ENCODE peak calls at places on chromosomes 1 and 21, in six cellular contexts. One of them, this sample, is unnamed.

GRCh38 chr1:202683029-202683428 is 27.2 kb downstream of the SYT2 start:
- DNase-seq in fibroblast of mammary gland: no peak
- DNase-seq in NCI-H1105 treated with DMSO at 0.1 percent for 48 hours: no peak
- DNase-seq in fibroblast of lung: no peak
- DNase-seq in amniotic stem cell: no peak
- DNase-seq in T-helper 1 cell: no peak
- DNase-seq in this sample: no peak

GRCh38 chr1:4745560-4745959 is 91.2 kb downstream of the AJAP1 start:
- DNase-seq in fibroblast of mammary gland: no peak
- DNase-seq in NCI-H1105 treated with DMSO at 0.1 percent for 48 hours: no peak
- DNase-seq in fibroblast of lung: no peak
- DNase-seq in amniotic stem cell: no peak
- DNase-seq in T-helper 1 cell: no peak
- DNase-seq in this sample: no peak

GRCh38 chr1:40141878-40142535 is 19.2 kb upstream of the RLF start:
- DNase-seq in fibroblast of mammary gland: no peak
- DNase-seq in NCI-H1105 treated with DMSO at 0.1 percent for 48 hours: no peak
- DNase-seq in fibroblast of lung: no peak
- DNase-seq in amniotic stem cell: no peak
- DNase-seq in T-helper 1 cell: no peak
- DNase-seq in this sample: no peak

GRCh38 chr1:78490861-78491310 is at the start of gene PTGFR:
- DNase-seq in fibroblast of mammary gland: peak; percentile 40
- DNase-seq in NCI-H1105 treated with DMSO at 0.1 percent for 48 hours: peak; percentile 66
- DNase-seq in fibroblast of lung: peak; percentile 27
- DNase-seq in amniotic stem cell: peak; percentile 22
- DNase-seq in T-helper 1 cell: no peak
- DNase-seq in this sample: no peak

GRCh38 chr1:163069142-163069541 is at the start of gene RGS4:
- DNase-seq in fibroblast of mammary gland: peak; percentile 97
- DNase-seq in NCI-H1105 treated with DMSO at 0.1 percent for 48 hours: no peak
- DNase-seq in fibroblast of lung: peak; percentile 97
- DNase-seq in amniotic stem cell: peak; percentile 97
- DNase-seq in T-helper 1 cell: no peak
- DNase-seq in this sample: peak; percentile 75

GRCh38 chr1:245153645-245154428 is 948 bp upstream of the KIF26B start:
- DNase-seq in fibroblast of mammary gland: no peak
- DNase-seq in NCI-H1105 treated with DMSO at 0.1 percent for 48 hours: peak; percentile 7
- DNase-seq in fibroblast of lung: no peak
- DNase-seq in amniotic stem cell: no peak
- DNase-seq in T-helper 1 cell: no peak
- DNase-seq in this sample: no peak

GRCh38 chr21:45301521-45302081 is 13.9 kb upstream of the POFUT2 start:
- DNase-seq in fibroblast of mammary gland: no peak
- DNase-seq in NCI-H1105 treated with DMSO at 0.1 percent for 48 hours: no peak
- DNase-seq in fibroblast of lung: no peak
- DNase-seq in amniotic stem cell: no peak
- DNase-seq in T-helper 1 cell: peak; percentile 9
- DNase-seq in this sample: no peak

GRCh38 chr1:8022395-8023286 is 3.5 kb downstream of the ERRFI1 start:
- DNase-seq in fibroblast of mammary gland: no peak
- DNase-seq in NCI-H1105 treated with DMSO at 0.1 percent for 48 hours: no peak
- DNase-seq in fibroblast of lung: peak; percentile 9
- DNase-seq in amniotic stem cell: no peak
- DNase-seq in T-helper 1 cell: no peak
- DNase-seq in this sample: no peak

GRCh38 chr1:8970870-8971337 is 25.2 kb downstream of the CA6 start:
- DNase-seq in fibroblast of mammary gland: no peak
- DNase-seq in NCI-H1105 treated with DMSO at 0.1 percent for 48 hours: no peak
- DNase-seq in fibroblast of lung: no peak
- DNase-seq in amniotic stem cell: no peak
- DNase-seq in T-helper 1 cell: no peak
- DNase-seq in this sample: no peak

GRCh38 chr21:41585199-41585994 is 77.4 kb upstream of the TMPRSS2 start:
- DNase-seq in fibroblast of mammary gland: no peak
- DNase-seq in NCI-H1105 treated with DMSO at 0.1 percent for 48 hours: no peak
- DNase-seq in fibroblast of lung: no peak
- DNase-seq in amniotic stem cell: no peak
- DNase-seq in T-helper 1 cell: no peak
- DNase-seq in this sample: no peak

GRCh38 chr21:45080639-45081414 is 6.4 kb downstream of the ADARB1 start:
- DNase-seq in fibroblast of mammary gland: peak; percentile 41
- DNase-seq in NCI-H1105 treated with DMSO at 0.1 percent for 48 hours: no peak
- DNase-seq in fibroblast of lung: peak; percentile 48
- DNase-seq in amniotic stem cell: peak; percentile 16
- DNase-seq in T-helper 1 cell: no peak
- DNase-seq in this sample: no peak

This sample was measured in BJ.